ENCODE peak calls at places on chromosomes 7 and 10, in five cellular contexts. Y is HFFc6; Z is iPS DF 6.9; J is skeletal muscle cell; A is stimulated activated CD8-positive, alpha-beta memory T cell treated with anti-CD3 and anti-CD28 coated beads, Interleukin-4, amount 100 ng/mL, for 48 hours. M is an unnamed sample.

GRCh38 chr7:106345421-106346166 is 60.8 kb upstream of the NAMPT start:
- DNase-seq in A (peak), J (peak), Z (no peak), Y (no peak), M (no peak)

GRCh38 chr10:79335470-79336235 is 11.6 kb upstream of the PPIF start:
- DNase-seq in Z (no peak), J (no peak), Y (no peak), A (no peak), M (no peak)

GRCh38 chr7:30028749-30029635 is 780 bp downstream of the PLEKHA8 start:
- DNase-seq in A (peak), J (no peak), Y (peak), Z (no peak), M (peak)

GRCh38 chr7:43430412-43430811 is 152.5 kb upstream of the STK17A start:
- DNase-seq in Y (no peak), Z (no peak), J (no peak), A (no peak), M (no peak)

GRCh38 chr7:128937647-128938523 is at the start of gene IRF5:
- DNase-seq in Y (no peak), Z (no peak), J (no peak), A (no peak), M (no peak)

GRCh38 chr10:131885391-131886165 is 15.2 kb upstream of the PPP2R2D start:
- DNase-seq in Y (peak), A (peak), Z (peak), J (no peak), M (no peak)

GRCh38 chr10:3584926-3585784 is 199.9 kb downstream of the KLF6 start:
- DNase-seq in J (no peak), A (no peak), Y (no peak), Z (no peak), M (no peak)

GRCh38 chr7:151008143-151008510 is 16.2 kb downstream of the ATG9B start:
- DNase-seq in J (no peak), Y (no peak), Z (no peak), A (no peak), M (no peak)

GRCh38 chr7:103712991-103713778 is 267.2 kb upstream of the SLC26A5 start:
- DNase-seq in J (no peak), Y (peak), Z (no peak), A (no peak), M (no peak)

GRCh38 chr10:64537931-64538330 is 1016.7 kb downstream of the REEP3 start:
- DNase-seq in A (no peak), Z (no peak), J (no peak), Y (no peak), M (no peak)

GRCh38 chr7:801940-802364 is 30.3 kb upstream of the SUN1 start:
- DNase-seq in Z (no peak), Y (no peak), J (no peak), A (no peak), M (no peak)

M was measured in HS-5.